ENCODE peak calls at places on chromosomes 4 and X, in nine cellular contexts. Q, P, I, M, K, S, E, L and O are unnamed samples.

GRCh38 chr4:8862334-8862733 is 9.3 kb downstream of the HMX1 start:
- DNase-seq in Q (no peak), P (no peak), I (no peak), M (no peak), K (no peak), S (no peak), E (no peak), L (no peak), O (no peak)

GRCh38 chrX:19063030-19063429 is 59.2 kb downstream of the ADGRG2 start:
- DNase-seq in Q (no peak), P (peak), I (no peak), M (no peak), K (no peak), S (no peak), E (no peak), L (no peak), O (no peak)

GRCh38 chr4:34939073-34939472 is 1305.2 kb downstream of the ARAP2 start:
- DNase-seq in Q (no peak), P (no peak), I (no peak), M (no peak), K (no peak), S (no peak), E (no peak), L (no peak), O (no peak)

GRCh38 chr4:182917182-182918043 is at the start of gene DCTD:
- DNase-seq in Q (peak), P (peak), I (peak), M (peak), K (peak), S (peak), E (peak), L (peak), O (peak)

GRCh38 chrX:2691543-2692220 is 587 bp downstream of the CD99 start:
- DNase-seq in Q (no peak), P (peak), I (peak), M (peak), K (no peak), S (no peak), E (peak), L (no peak), O (peak)

GRCh38 chr4:41887821-41888699 is 47.2 kb upstream of the TMEM33 start:
- DNase-seq in Q (peak), P (no peak), I (no peak), M (peak), K (no peak), S (peak), E (no peak), L (peak), O (no peak)

GRCh38 chr4:141058739-141059507 is 74.3 kb downstream of the RNF150 start:
- DNase-seq in Q (no peak), P (peak), I (no peak), M (no peak), K (no peak), S (no peak), E (no peak), L (no peak), O (no peak)

GRCh38 chrX:22800806-22801205 is 199.0 kb upstream of the DDX53 start:
- DNase-seq in Q (no peak), P (no peak), I (no peak), M (no peak), K (no peak), S (no peak), E (no peak), L (no peak), O (no peak)

GRCh38 chr4:74444891-74445642 is at the start of gene AREG:
- DNase-seq in Q (peak), P (peak), I (peak), M (peak), K (peak), S (peak), E (peak), L (no peak), O (peak)

GRCh38 chrX:103782640-103783039 is 6.0 kb downstream of the PLP1 start:
- DNase-seq in Q (no peak), P (no peak), I (no peak), M (no peak), K (peak), S (no peak), E (no peak), L (no peak), O (no peak)

GRCh38 chr4:113744667-113745241 is 16.8 kb downstream of the CAMK2D start:
- DNase-seq in Q (no peak), P (no peak), I (no peak), M (no peak), K (no peak), S (no peak), E (no peak), L (no peak), O (no peak)

GRCh38 chrX:153925387-153925738 is 701 bp downstream of the ARHGAP4 start:
- DNase-seq in Q (no peak), P (no peak), I (no peak), M (no peak), K (no peak), S (no peak), E (no peak), L (no peak), O (no peak)

GRCh38 chr4:164748375-164748774 is 5.6 kb upstream of the SMIM31 start:
- DNase-seq in Q (no peak), P (peak), I (no peak), M (peak), K (no peak), S (no peak), E (no peak), L (no peak), O (no peak)

GRCh38 chr4:119191505-119191904 is 21.0 kb upstream of the USP53 start:
- DNase-seq in Q (no peak), P (no peak), I (no peak), M (no peak), K (no peak), S (no peak), E (no peak), L (no peak), O (no peak)

GRCh38 chr4:38980903-38981676 is 51.1 kb downstream of the TMEM156 start:
- DNase-seq in Q (no peak), P (peak), I (no peak), M (no peak), K (no peak), S (no peak), E (no peak), L (no peak), O (no peak)

GRCh38 chr4:87529187-87529586 is at the start of gene SPARCL1:
- DNase-seq in Q (no peak), P (no peak), I (no peak), M (no peak), K (peak), S (no peak), E (no peak), L (no peak), O (no peak)

GRCh38 chrX:65697915-65698796 is 30.7 kb downstream of the MSN start:
- DNase-seq in Q (no peak), P (no peak), I (peak), M (no peak), K (no peak), S (peak), E (peak), L (no peak), O (peak)

GRCh38 chr4:7538518-7538917 is 103.8 kb upstream of the PSAPL1 start:
- DNase-seq in Q (no peak), P (no peak), I (no peak), M (no peak), K (no peak), S (no peak), E (no peak), L (no peak), O (no peak)

GRCh38 chrX:134735015-134735414 is 76.7 kb upstream of the PLAC1 start:
- DNase-seq in Q (no peak), P (no peak), I (no peak), M (no peak), K (no peak), S (no peak), E (no peak), L (peak), O (no peak)

GRCh38 chrX:111854778-111855490 is 21.0 kb upstream of the TRPC5OS start:
- DNase-seq in Q (no peak), P (peak), I (no peak), M (no peak), K (no peak), S (no peak), E (no peak), L (no peak), O (no peak)

GRCh38 chr4:40699648-40700047 is 50.1 kb upstream of the NSUN7 start:
- DNase-seq in Q (no peak), P (peak), I (no peak), M (no peak), K (no peak), S (no peak), E (no peak), L (no peak), O (no peak)

GRCh38 chr4:74715731-74716435 is 78.4 kb downstream of the BTC start:
- DNase-seq in Q (no peak), P (no peak), I (no peak), M (no peak), K (no peak), S (no peak), E (no peak), L (no peak), O (no peak)

GRCh38 chrX:11944486-11944885 is 186.4 kb downstream of the MSL3 start:
- DNase-seq in Q (no peak), P (peak), I (no peak), M (peak), K (no peak), S (no peak), E (no peak), L (peak), O (peak)

GRCh38 chr4:108393870-108394269 is 225.1 kb upstream of the LEF1 start:
- DNase-seq in Q (no peak), P (no peak), I (no peak), M (no peak), K (no peak), S (no peak), E (no peak), L (no peak), O (no peak)

GRCh38 chr4:48268956-48269860 is at the start of gene TEC:
- DNase-seq in Q (no peak), P (peak), I (no peak), M (peak), K (no peak), S (no peak), E (peak), L (no peak), O (peak)

GRCh38 chr4:10926025-10926424 is 241.5 kb upstream of the CLNK start:
- DNase-seq in Q (no peak), P (no peak), I (no peak), M (no peak), K (no peak), S (no peak), E (no peak), L (no peak), O (no peak)

GRCh38 chr4:142983111-142983510 is 137.0 kb upstream of the INPP4B start:
- DNase-seq in Q (no peak), P (no peak), I (no peak), M (no peak), K (no peak), S (no peak), E (no peak), L (no peak), O (no peak)

GRCh38 chr4:73608677-73609594 is 11.3 kb downstream of the RASSF6 start:
- DNase-seq in Q (peak), P (no peak), I (no peak), M (no peak), K (no peak), S (no peak), E (no peak), L (peak), O (no peak)

GRCh38 chr4:125115941-125116340 is 198.8 kb upstream of the FAT4 start:
- DNase-seq in Q (no peak), P (no peak), I (no peak), M (no peak), K (no peak), S (no peak), E (no peak), L (no peak), O (no peak)

GRCh38 chr4:142817442-142817841 is 28.7 kb downstream of the INPP4B start:
- DNase-seq in Q (no peak), P (peak), I (peak), M (no peak), K (no peak), S (no peak), E (no peak), L (no peak), O (no peak)

GRCh38 chrX:69079278-69079677 is 86.0 kb downstream of the PJA1 start:
- DNase-seq in Q (no peak), P (peak), I (no peak), M (no peak), K (no peak), S (no peak), E (no peak), L (no peak), O (no peak)

GRCh38 chr4:93409035-93409434 is 419.5 kb upstream of the ATOH1 start:
- DNase-seq in Q (no peak), P (no peak), I (no peak), M (no peak), K (no peak), S (no peak), E (no peak), L (no peak), O (no peak)

GRCh38 chrX:69082753-69083150 is 82.5 kb downstream of the PJA1 start:
- DNase-seq in Q (no peak), P (no peak), I (no peak), M (no peak), K (no peak), S (no peak), E (no peak), L (no peak), O (no peak)

GRCh38 chr4:87321888-87322287 is 794 bp downstream of the HSD17B13 start:
- DNase-seq in Q (no peak), P (no peak), I (no peak), M (no peak), K (no peak), S (no peak), E (no peak), L (no peak), O (no peak)

GRCh38 chrX:118383120-118383519 is 37.2 kb downstream of the WDR44 start:
- DNase-seq in Q (no peak), P (no peak), I (no peak), M (no peak), K (no peak), S (no peak), E (no peak), L (no peak), O (no peak)

GRCh38 chr4:139511320-139511719 is 44.7 kb downstream of the SETD7 start:
- DNase-seq in Q (no peak), P (no peak), I (no peak), M (no peak), K (no peak), S (no peak), E (no peak), L (no peak), O (peak)